ENCODE peak calls at places on chromosome X, in seven cellular contexts. V, X, R, J, I, Q and B are unnamed samples.

GRCh38 chrX:15737188-15737956 is 698 bp upstream of the CA5B start:
- DNase-seq in X (no peak), I (no peak), R (no peak), Q (no peak), V (no peak), J (no peak), B (no peak)

GRCh38 chrX:56503941-56504673 is 59.3 kb upstream of the UBQLN2 start:
- DNase-seq in J (peak), V (peak), X (no peak), R (peak), Q (no peak), I (no peak), B (no peak)

GRCh38 chrX:55074851-55075467 is at the start of gene PAGE2B:
- DNase-seq in R (no peak), Q (no peak), V (no peak), I (no peak), J (no peak), X (no peak), B (no peak)

GRCh38 chrX:108001218-108001814 is 19.1 kb upstream of the TEX13B start:
- DNase-seq in V (peak), Q (no peak), I (peak), X (peak), R (peak), J (peak), B (no peak)

GRCh38 chrX:123764967-123765871 is 32.4 kb upstream of the THOC2 start:
- DNase-seq in Q (peak), J (peak), V (peak), X (peak), I (peak), R (peak), B (peak)

GRCh38 chrX:105315301-105315700 is 94.8 kb upstream of the TEX13A start:
- DNase-seq in V (no peak), J (no peak), R (no peak), X (no peak), I (no peak), Q (no peak), B (no peak)

GRCh38 chrX:103211012-103211715 is 3.7 kb upstream of the BEX4 start:
- DNase-seq in J (peak), X (peak), R (peak), V (peak), I (peak), Q (peak), B (no peak)

GRCh38 chrX:56793533-56794320 is 64.7 kb downstream of the NBDY start:
- DNase-seq in V (no peak), I (no peak), Q (no peak), J (no peak), R (peak), X (no peak), B (no peak)

GRCh38 chrX:76064825-76065224 is 108.0 kb upstream of the PBDC1 start:
- DNase-seq in V (no peak), I (no peak), X (no peak), Q (no peak), R (no peak), J (no peak), B (no peak)

GRCh38 chrX:45935408-45935807 is 609.8 kb downstream of the ZNF674 start:
- DNase-seq in J (no peak), R (no peak), X (no peak), I (no peak), V (no peak), Q (no peak), B (no peak)

GRCh38 chrX:133215747-133216146 is 2.4 kb downstream of the TFDP3 start:
- DNase-seq in V (peak), I (peak), X (no peak), J (no peak), Q (peak), R (peak), B (no peak)

GRCh38 chrX:149461746-149462145 is 43.4 kb downstream of the IDS start:
- DNase-seq in X (no peak), J (no peak), Q (no peak), I (no peak), R (no peak), V (no peak), B (no peak)

GRCh38 chrX:258291-259040 is 22.7 kb upstream of the PLCXD1 start:
- DNase-seq in J (no peak), X (no peak), V (no peak), R (no peak), I (no peak), Q (no peak), B (no peak)

GRCh38 chrX:12379666-12380065 is 241.4 kb downstream of the FRMPD4 start:
- DNase-seq in Q (no peak), J (peak), V (no peak), I (no peak), X (no peak), R (no peak), B (no peak)

GRCh38 chrX:53000447-53001208 is 42.3 kb upstream of the FAM156A start:
- DNase-seq in I (no peak), J (no peak), X (no peak), R (no peak), V (peak), Q (no peak), B (no peak)

GRCh38 chrX:83260288-83260687 is 247.8 kb upstream of the POU3F4 start:
- DNase-seq in V (no peak), R (no peak), Q (no peak), I (no peak), X (no peak), J (no peak), B (no peak)

GRCh38 chrX:56800801-56801200 is 71.8 kb downstream of the NBDY start:
- DNase-seq in X (no peak), Q (no peak), R (no peak), J (no peak), V (peak), I (no peak), B (no peak)

GRCh38 chrX:72402614-72403013 is 96.9 kb upstream of the CITED1 start:
- DNase-seq in X (no peak), Q (no peak), J (no peak), R (no peak), V (no peak), I (no peak), B (no peak)

GRCh38 chrX:100863326-100863854 is 10.8 kb downstream of the NOX1 start:
- DNase-seq in X (no peak), I (no peak), R (no peak), J (no peak), Q (no peak), V (no peak), B (no peak)

GRCh38 chrX:127085939-127086338 is 266.4 kb downstream of the PRR32 start:
- DNase-seq in J (no peak), I (no peak), Q (no peak), V (no peak), R (no peak), X (no peak), B (no peak)

GRCh38 chrX:40096395-40097091 is 1.2 kb downstream of the BCOR start:
- DNase-seq in Q (no peak), X (no peak), J (no peak), I (no peak), V (peak), R (peak), B (peak)

GRCh38 chrX:39836802-39837420 is 260.8 kb downstream of the BCOR start:
- DNase-seq in R (no peak), J (no peak), Q (no peak), V (no peak), I (no peak), X (no peak), B (no peak)

GRCh38 chrX:153626025-153626633 is 20.9 kb upstream of the DUSP9 start:
- DNase-seq in Q (no peak), V (no peak), X (no peak), I (no peak), J (no peak), R (no peak), B (no peak)

GRCh38 chrX:153673398-153674218 is at the start of gene PNCK:
- DNase-seq in J (no peak), R (no peak), V (peak), I (no peak), Q (no peak), X (no peak), B (no peak)

GRCh38 chrX:132270699-132271098 is 51.5 kb upstream of the RAP2C start:
- DNase-seq in X (peak), I (no peak), V (no peak), J (peak), R (peak), Q (no peak), B (no peak)

GRCh38 chrX:18010251-18010650 is 149.2 kb upstream of the RAI2 start:
- DNase-seq in X (no peak), R (no peak), I (no peak), J (no peak), V (no peak), Q (no peak), B (no peak)

GRCh38 chrX:13899607-13900006 is 82.7 kb upstream of the GPM6B start:
- DNase-seq in X (no peak), R (peak), V (no peak), Q (no peak), J (peak), I (no peak), B (no peak)

GRCh38 chrX:136850441-136851175 is 29.9 kb downstream of the RBMX start:
- DNase-seq in J (peak), Q (no peak), R (no peak), X (no peak), I (no peak), V (no peak), B (peak)

GRCh38 chrX:77061022-77061421 is 386.2 kb upstream of the FGF16 start:
- DNase-seq in I (no peak), V (no peak), R (no peak), Q (no peak), J (no peak), X (no peak), B (no peak)

GRCh38 chrX:46446727-46447378 is 98.4 kb downstream of the ZNF674 start:
- DNase-seq in I (peak), J (peak), R (peak), X (peak), V (peak), Q (peak), B (peak)

GRCh38 chrX:133859860-133860259 is 125.5 kb downstream of the GPC3 start:
- DNase-seq in V (no peak), J (peak), Q (no peak), I (no peak), R (no peak), X (peak), B (no peak)

GRCh38 chrX:13764284-13764683 is 29.7 kb downstream of the OFD1 start:
- DNase-seq in V (no peak), R (no peak), J (no peak), I (no peak), X (no peak), Q (no peak), B (no peak)

GRCh38 chrX:78024349-78025108 is 55.1 kb upstream of the PGAM4 start:
- DNase-seq in I (peak), V (peak), R (peak), Q (no peak), J (no peak), X (no peak), B (peak)